ENCODE peak calls at places on chromosomes 6 and 20, in eight cellular contexts. T, W, J, N, O, Q, Y and X are unnamed samples.

GRCh38 chr6:24387818-24388217 is 14.9 kb upstream of the MRS2 start:
- DNase-seq in T (no peak), W (no peak), J (no peak), N (no peak), O (no peak), Q (no peak), Y (no peak), X (no peak)

GRCh38 chr20:577167-577791 is 32.8 kb downstream of the TCF15 start:
- DNase-seq in T (peak), W (no peak), J (no peak), N (no peak), O (no peak), Q (peak), Y (no peak), X (no peak)

GRCh38 chr6:104958720-104959452 is 2.0 kb downstream of the LIN28B start:
- DNase-seq in T (no peak), W (no peak), J (no peak), N (no peak), O (no peak), Q (no peak), Y (no peak), X (no peak)

GRCh38 chr6:5905431-5906339 is 101.0 kb downstream of the NRN1 start:
- DNase-seq in T (no peak), W (no peak), J (no peak), N (peak), O (no peak), Q (no peak), Y (no peak), X (no peak)

GRCh38 chr6:75892384-75892783 is 143.3 kb downstream of the MYO6 start:
- DNase-seq in T (no peak), W (no peak), J (no peak), N (no peak), O (no peak), Q (no peak), Y (no peak), X (no peak)

GRCh38 chr20:47796952-47797351 is 11.7 kb upstream of the SULF2 start:
- DNase-seq in T (no peak), W (no peak), J (no peak), N (no peak), O (no peak), Q (no peak), Y (no peak), X (no peak)

GRCh38 chr6:168264593-168265335 is 54.8 kb downstream of the DACT2 start:
- DNase-seq in T (no peak), W (no peak), J (no peak), N (no peak), O (no peak), Q (no peak), Y (no peak), X (no peak)

GRCh38 chr20:11454966-11455799 is 462.5 kb upstream of the BTBD3 start:
- DNase-seq in T (peak), W (no peak), J (peak), N (no peak), O (no peak), Q (no peak), Y (no peak), X (no peak)

GRCh38 chr6:17710331-17710730 is 3.6 kb upstream of the NUP153 start:
- DNase-seq in T (no peak), W (no peak), J (no peak), N (no peak), O (no peak), Q (no peak), Y (no peak), X (no peak)

GRCh38 chr6:33144373-33144772 is 47.9 kb downstream of the COL11A2 start:
- DNase-seq in T (no peak), W (no peak), J (peak), N (no peak), O (no peak), Q (no peak), Y (no peak), X (no peak)

GRCh38 chr6:169473663-169474062 is 220.0 kb upstream of the THBS2 start:
- DNase-seq in T (no peak), W (no peak), J (no peak), N (no peak), O (no peak), Q (no peak), Y (no peak), X (peak)